ENCODE peak calls at places on chromosomes 6 and 20, in ten cellular contexts. N is dorsolateral prefrontal cortex, M is heart left ventricle, W is GM12878, C is heart right ventricle, P is prostate gland, Y is pancreas, R is mammary epithelial cell, G is GM12865, Q is IMR-90. B is an unnamed sample.

GRCh38 chr20:50572922-50573777 is 63.0 kb downstream of the PTPN1 start:
- DNase-seq in N (peak), M (no peak), W (no peak), C (no peak), P (no peak), Y (no peak), R (no peak), G (no peak), Q (peak), B (peak)

GRCh38 chr6:107730106-107730505 is 94.0 kb downstream of the SCML4 start:
- DNase-seq in N (no peak), M (no peak), W (no peak), C (no peak), P (no peak), Y (no peak), R (no peak), G (no peak), Q (no peak), B (no peak)

GRCh38 chr6:38212579-38212978 is 393.1 kb downstream of the ZFAND3 start:
- DNase-seq in N (no peak), M (no peak), W (no peak), C (no peak), P (no peak), Y (no peak), R (no peak), G (no peak), Q (no peak), B (no peak)

GRCh38 chr6:55069132-55069781 is 105.1 kb upstream of the HCRTR2 start:
- DNase-seq in N (no peak), M (no peak), W (no peak), C (no peak), P (peak), Y (no peak), R (peak), G (peak), Q (peak), B (peak)

GRCh38 chr6:3209114-3210023 is 18.1 kb downstream of the TUBB2B start:
- DNase-seq in N (peak), M (no peak), W (peak), C (no peak), P (no peak), Y (no peak), R (peak), G (peak), Q (peak), B (peak)

GRCh38 chr6:88916615-88917198 is 46.7 kb downstream of the RNGTT start:
- DNase-seq in N (no peak), M (no peak), W (no peak), C (no peak), P (no peak), Y (no peak), R (peak), G (peak), Q (no peak), B (no peak)

GRCh38 chr20:58700121-58700780 is 7.7 kb downstream of the NPEPL1 start:
- DNase-seq in N (no peak), M (no peak), W (no peak), C (no peak), P (no peak), Y (peak), R (no peak), G (no peak), Q (peak), B (no peak)

GRCh38 chr6:113763883-113764282 is 93.3 kb upstream of the MARCKS start:
- DNase-seq in N (no peak), M (no peak), W (peak), C (no peak), P (no peak), Y (no peak), R (peak), G (peak), Q (peak), B (peak)

GRCh38 chr6:154709621-154710020 is 23.6 kb upstream of the SCAF8 start:
- DNase-seq in N (no peak), M (no peak), W (no peak), C (no peak), P (no peak), Y (no peak), R (no peak), G (no peak), Q (no peak), B (no peak)

GRCh38 chr6:138455746-138456392 is 43.4 kb downstream of the NHSL1 start:
- DNase-seq in N (no peak), M (no peak), W (peak), C (no peak), P (no peak), Y (no peak), R (peak), G (peak), Q (peak), B (peak)

GRCh38 chr20:9147553-9148024 is 78.7 kb downstream of the PLCB4 start:
- DNase-seq in N (no peak), M (no peak), W (no peak), C (no peak), P (no peak), Y (no peak), R (peak), G (no peak), Q (peak), B (peak)

GRCh38 chr6:12654107-12654506 is 62.5 kb upstream of the PHACTR1 start:
- DNase-seq in N (no peak), M (no peak), W (no peak), C (no peak), P (no peak), Y (no peak), R (no peak), G (no peak), Q (no peak), B (no peak)

GRCh38 chr6:155854787-155855186 is 399.1 kb upstream of the NOX3 start:
- DNase-seq in N (no peak), M (no peak), W (no peak), C (no peak), P (no peak), Y (no peak), R (no peak), G (no peak), Q (no peak), B (no peak)

GRCh38 chr6:19664050-19664449 is 173.1 kb upstream of the ID4 start:
- DNase-seq in N (no peak), M (no peak), W (no peak), C (no peak), P (no peak), Y (no peak), R (no peak), G (no peak), Q (no peak), B (no peak)

GRCh38 chr6:19803331-19804330 is 33.5 kb upstream of the ID4 start:
- DNase-seq in N (no peak), M (no peak), W (no peak), C (no peak), P (no peak), Y (no peak), R (no peak), G (no peak), Q (peak), B (no peak)

GRCh38 chr6:101711518-101711917 is 318.0 kb downstream of the GRIK2 start:
- DNase-seq in N (no peak), M (no peak), W (no peak), C (no peak), P (no peak), Y (no peak), R (no peak), G (peak), Q (no peak), B (no peak)

GRCh38 chr6:48541669-48542068 is 430.7 kb upstream of the PTCHD4 start:
- DNase-seq in N (no peak), M (no peak), W (no peak), C (no peak), P (no peak), Y (no peak), R (no peak), G (no peak), Q (no peak), B (peak)

GRCh38 chr6:159038914-159039884 is 5.6 kb downstream of the TAGAP start:
- DNase-seq in N (no peak), M (no peak), W (peak), C (no peak), P (no peak), Y (no peak), R (peak), G (peak), Q (peak), B (peak)

GRCh38 chr20:23120936-23121765 is 35.0 kb upstream of the CD93 start:
- DNase-seq in N (no peak), M (no peak), W (no peak), C (no peak), P (no peak), Y (no peak), R (no peak), G (no peak), Q (no peak), B (no peak)

GRCh38 chr20:3239026-3239866 is at the start of gene SLC4A11:
- DNase-seq in N (no peak), M (peak), W (no peak), C (peak), P (peak), Y (peak), R (peak), G (peak), Q (peak), B (peak)

GRCh38 chr6:85756982-85757381 is 114.3 kb upstream of the SYNCRIP start:
- DNase-seq in N (no peak), M (no peak), W (no peak), C (no peak), P (no peak), Y (no peak), R (no peak), G (peak), Q (peak), B (peak)
- TF ChIP-seq CTCF in N (peak), M (peak), W (peak), C (peak), P (no peak), Y (no peak), R (peak), G (peak), Q (peak), B (peak)

DNA sequence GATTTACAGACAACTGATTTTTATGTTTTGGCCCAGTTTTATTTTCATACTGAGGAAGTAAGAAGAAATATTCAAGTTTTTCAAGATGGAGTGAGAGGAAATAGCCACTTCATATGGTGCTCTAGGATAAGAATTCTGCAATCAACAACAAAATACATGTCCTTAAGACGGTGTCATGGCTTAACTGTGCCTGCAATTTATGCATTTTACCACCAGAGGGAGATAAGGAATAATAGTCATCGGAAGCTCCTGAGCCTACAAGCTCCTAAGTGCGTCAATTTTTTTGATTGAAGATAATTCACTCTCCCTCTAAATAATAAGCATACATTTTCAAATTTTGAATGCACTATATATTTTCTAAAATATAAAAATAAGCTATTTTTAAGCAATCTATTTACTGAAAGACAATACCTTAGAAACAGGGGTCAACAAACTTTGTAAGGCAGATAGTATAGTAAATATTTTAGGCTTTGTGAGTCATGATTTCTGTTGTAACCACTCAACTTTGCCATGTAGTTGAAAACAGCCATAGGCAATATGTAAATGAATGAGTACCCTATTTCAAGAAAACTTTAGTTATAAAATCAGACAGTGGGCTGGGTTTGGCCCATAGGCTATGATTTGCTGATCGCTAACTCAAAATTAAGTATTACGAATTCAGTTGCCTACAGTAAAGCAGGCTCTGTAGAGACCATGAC is 230.9 kb upstream of the DTNBP1 start:
- DNase-seq in N (no peak), M (no peak), W (no peak), C (no peak), P (no peak), Y (no peak), R (peak), G (peak), Q (peak), B (peak)
- TF ChIP-seq CTCF in N (no peak), M (no peak), W (peak), C (peak), P (no peak), Y (no peak), R (peak), G (peak), Q (no peak), B (peak)

GRCh38 chr6:169019727-169020491 is 233.7 kb downstream of the THBS2 start:
- DNase-seq in N (no peak), M (no peak), W (no peak), C (no peak), P (no peak), Y (no peak), R (no peak), G (no peak), Q (peak), B (peak)
- TF ChIP-seq CTCF in N (no peak), M (no peak), W (no peak), C (no peak), P (no peak), Y (no peak), R (peak), G (peak), Q (no peak), B (peak)

GRCh38 chr6:28134015-28134414 is 7.7 kb upstream of the ZKSCAN8 start:
- DNase-seq in N (no peak), M (no peak), W (no peak), C (no peak), P (no peak), Y (no peak), R (peak), G (peak), Q (peak), B (peak)

GRCh38 chr6:28137458-28138020 is 4.1 kb upstream of the ZKSCAN8 start:
- DNase-seq in N (no peak), M (no peak), W (peak), C (no peak), P (no peak), Y (no peak), R (no peak), G (peak), Q (peak), B (no peak)

GRCh38 chr6:28135393-28135792 is 6.3 kb upstream of the ZKSCAN8 start:
- DNase-seq in N (no peak), M (no peak), W (no peak), C (no peak), P (no peak), Y (no peak), R (no peak), G (peak), Q (no peak), B (no peak)

GRCh38 chr6:28134716-28135115 is 7.0 kb upstream of the ZKSCAN8 start:
- DNase-seq in N (no peak), M (no peak), W (no peak), C (no peak), P (no peak), Y (no peak), R (no peak), G (no peak), Q (no peak), B (no peak)

GRCh38 chr6:28136585-28137457 is 4.9 kb upstream of the ZKSCAN8 start:
- DNase-seq in N (peak), M (peak), W (peak), C (peak), P (peak), Y (peak), R (peak), G (peak), Q (peak), B (peak)
- TF ChIP-seq CTCF in N (peak), M (no peak), W (no peak), C (no peak), P (no peak), Y (no peak), R (no peak), G (no peak), Q (no peak), B (no peak)

DNA sequence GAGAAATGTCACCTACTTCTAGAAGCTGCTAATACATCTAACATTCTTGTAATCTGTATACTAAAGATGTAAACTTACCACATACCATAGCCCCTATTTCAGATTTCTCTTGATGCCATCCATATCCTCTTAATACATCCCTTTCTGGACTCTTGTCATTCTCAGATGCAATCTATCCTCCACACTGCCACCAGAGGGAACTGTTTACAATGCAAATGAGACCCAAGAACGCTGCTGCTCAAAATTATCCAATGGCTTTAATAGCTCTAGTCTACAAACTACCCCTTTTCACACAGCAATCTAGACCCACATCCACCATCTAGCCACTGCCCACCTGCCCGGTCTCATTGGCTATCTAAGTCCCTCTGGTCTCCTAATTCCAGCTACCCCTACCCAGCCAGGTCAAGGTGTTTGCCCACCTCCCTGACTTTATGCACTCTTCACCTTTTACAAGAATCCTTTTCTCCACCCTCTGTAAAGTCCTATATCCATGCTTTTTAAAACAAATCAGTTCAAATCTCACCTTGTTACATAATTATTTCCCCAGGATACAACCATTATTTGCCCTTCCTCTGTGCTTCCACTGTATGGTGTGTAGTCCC is 14.8 kb downstream of the FAXC start:
- DNase-seq in N (no peak), M (no peak), W (peak), C (no peak), P (peak), Y (no peak), R (peak), G (peak), Q (peak), B (peak)
- TF ChIP-seq CTCF in N (peak), M (peak), W (peak), C (peak), P (no peak), Y (peak), R (peak), G (peak), Q (peak), B (peak)

GRCh38 chr6:46983007-46983411 is 59.1 kb downstream of the ADGRF1 start:
- DNase-seq in N (no peak), M (no peak), W (no peak), C (no peak), P (peak), Y (no peak), R (peak), G (no peak), Q (no peak), B (no peak)
- TF ChIP-seq CTCF in N (no peak), M (no peak), W (no peak), C (no peak), P (no peak), Y (no peak), R (peak), G (no peak), Q (no peak), B (no peak)